ENCODE peak calls at places on chromosomes 4 and X, in eight cellular contexts. H, X, K, E, F, N, V and O are unnamed samples.

GRCh38 chrX:17552251-17552650 is 177.3 kb downstream of the NHS start:
- DNase-seq in H (no peak), X (peak), K (no peak), E (peak), F (no peak), N (no peak), V (no peak), O (no peak)

GRCh38 chr4:1060646-1061371 is 49.4 kb downstream of the FGFRL1 start:
- DNase-seq in H (no peak), X (no peak), K (no peak), E (no peak), F (no peak), N (peak), V (no peak), O (no peak)

GRCh38 chrX:138710311-138710791 is 1.2 kb downstream of the FGF13 start:
- DNase-seq in H (peak), X (no peak), K (peak), E (no peak), F (no peak), N (no peak), V (no peak), O (no peak)

GRCh38 chr4:184450045-184450444 is 24.3 kb downstream of the IRF2 start:
- DNase-seq in H (no peak), X (peak), K (no peak), E (peak), F (no peak), N (no peak), V (no peak), O (no peak)

GRCh38 chr4:99790796-99791617 is 25.6 kb upstream of the DAPP1 start:
- DNase-seq in H (no peak), X (no peak), K (no peak), E (peak), F (no peak), N (no peak), V (no peak), O (no peak)

GRCh38 chrX:77493677-77494553 is 46.7 kb downstream of the FGF16 start:
- DNase-seq in H (peak), X (peak), K (no peak), E (peak), F (peak), N (no peak), V (no peak), O (no peak)

GRCh38 chrX:46582325-46582724 is 8.8 kb downstream of the CHST7 start:
- DNase-seq in H (no peak), X (no peak), K (no peak), E (peak), F (no peak), N (no peak), V (no peak), O (no peak)

GRCh38 chrX:75155830-75156525 is at the start of gene ABCB7:
- DNase-seq in H (peak), X (peak), K (peak), E (peak), F (no peak), N (no peak), V (peak), O (peak)

GRCh38 chr4:140469806-140470733 is 28.0 kb downstream of the MGAT4D start:
- DNase-seq in H (peak), X (no peak), K (no peak), E (no peak), F (no peak), N (peak), V (no peak), O (no peak)

GRCh38 chr4:159171287-159171686 is 68.4 kb downstream of the RAPGEF2 start:
- DNase-seq in H (no peak), X (no peak), K (no peak), E (peak), F (no peak), N (no peak), V (no peak), O (no peak)

GRCh38 chrX:40746536-40746935 is 11.2 kb upstream of the MED14 start:
- DNase-seq in H (no peak), X (no peak), K (no peak), E (no peak), F (no peak), N (no peak), V (no peak), O (no peak)

GRCh38 chrX:24396236-24396929 is 35.9 kb downstream of the SUPT20HL1 start:
- DNase-seq in H (no peak), X (no peak), K (peak), E (peak), F (no peak), N (no peak), V (no peak), O (no peak)

GRCh38 chr4:168995537-168996295 is 14.3 kb downstream of the CBR4 start:
- DNase-seq in H (no peak), X (no peak), K (no peak), E (peak), F (no peak), N (no peak), V (no peak), O (no peak)

GRCh38 chr4:37370052-37370451 is 125.5 kb downstream of the NWD2 start:
- DNase-seq in H (no peak), X (no peak), K (no peak), E (no peak), F (no peak), N (no peak), V (no peak), O (no peak)

GRCh38 chr4:32172761-32173160 is 1452.6 kb downstream of the PCDH7 start:
- DNase-seq in H (no peak), X (peak), K (no peak), E (peak), F (no peak), N (no peak), V (no peak), O (no peak)

GRCh38 chr4:38097818-38098217 is 137.6 kb downstream of the PTTG2 start:
- DNase-seq in H (no peak), X (no peak), K (no peak), E (no peak), F (no peak), N (no peak), V (no peak), O (no peak)

GRCh38 chrX:153983321-153983729 is 10.8 kb downstream of the TMEM187 start:
- DNase-seq in H (no peak), X (no peak), K (no peak), E (no peak), F (no peak), N (no peak), V (no peak), O (no peak)

GRCh38 chr4:57098945-57099344 is 11.2 kb downstream of the IGFBP7 start:
- DNase-seq in H (no peak), X (peak), K (no peak), E (peak), F (no peak), N (no peak), V (no peak), O (no peak)